ENCODE peak calls at places on chromosomes 11 and 22, in nine cellular contexts. W is hypothalamus; T is NCI-H187; O is stimulated activated CD4-positive, alpha-beta T cell treated with anti-CD3 and anti-CD28 coated beads, TNF-alpha, amount 100 ng/mL, for 4 hours; P is stimulated activated CD8-positive, alpha-beta memory T cell treated with anti-CD3 and anti-CD28 coated beads, Interleukin-2, amount 100 ng/mL, for 1 hour; N is iris pigment epithelial cell; M is substantia nigra; G is T-cell; D is activated CD4-positive, alpha-beta memory T cell treated with anti-CD3 and anti-CD28 coated beads, Interleukin-2, amount 10 ng/mL, durations not matched to agents 7 days and 5 days. E is an unnamed sample.

GRCh38 chr11:75797116-75797515 is 17.9 kb upstream of the UVRAG start:
- DNase-seq in W (no peak), T (no peak), O (no peak), P (no peak), N (no peak), M (no peak), G (no peak), D (no peak), E (no peak)

GRCh38 chr11:60150279-60150678 is 32.6 kb downstream of the MS4A6A start:
- DNase-seq in W (no peak), T (no peak), O (no peak), P (no peak), N (no peak), M (no peak), G (no peak), D (no peak), E (no peak)

GRCh38 chr11:9851366-9851765 is 187.5 kb downstream of the SWAP70 start:
- DNase-seq in W (no peak), T (no peak), O (no peak), P (no peak), N (peak), M (no peak), G (no peak), D (no peak), E (no peak)

GRCh38 chr22:33524511-33525270 is 395.6 kb downstream of the LARGE1 start:
- DNase-seq in W (no peak), T (no peak), O (no peak), P (no peak), N (no peak), M (no peak), G (no peak), D (no peak), E (no peak)

GRCh38 chr11:27178859-27179258 is 138.2 kb downstream of the BBOX1 start:
- DNase-seq in W (no peak), T (no peak), O (no peak), P (no peak), N (no peak), M (no peak), G (no peak), D (no peak), E (no peak)

GRCh38 chr11:86918943-86919342 is 36.3 kb downstream of the FZD4 start:
- DNase-seq in W (no peak), T (no peak), O (no peak), P (no peak), N (no peak), M (no peak), G (no peak), D (no peak), E (no peak)

GRCh38 chr22:38930512-38930911 is 26.9 kb upstream of the APOBEC3A start:
- DNase-seq in W (no peak), T (no peak), O (no peak), P (no peak), N (no peak), M (no peak), G (no peak), D (no peak), E (no peak)

GRCh38 chr22:29328566-29329500 is 13.3 kb upstream of the RASL10A start:
- DNase-seq in W (no peak), T (no peak), O (no peak), P (no peak), N (no peak), M (no peak), G (no peak), D (no peak), E (no peak)

GRCh38 chr11:14789879-14790484 is 102.0 kb downstream of the CYP2R1 start:
- DNase-seq in W (no peak), T (no peak), O (no peak), P (no peak), N (peak), M (no peak), G (no peak), D (no peak), E (no peak)

GRCh38 chr11:72629266-72629665 is 45.0 kb downstream of the PDE2A start:
- DNase-seq in W (peak), T (no peak), O (no peak), P (no peak), N (no peak), M (no peak), G (no peak), D (no peak), E (no peak)